ENCODE peak calls at places on chromosomes 3 and 15, in four cellular contexts. W is K562, I is HepG2, X is GM12878. P is an unnamed sample.

GRCh38 chr3:107662109-107662477 is 139.3 kb downstream of the BBX start:
- DNase-seq in W (no peak), I (no peak), X (no peak), P (no peak)

GRCh38 chr3:38579551-38580449 is 69.7 kb downstream of the SCN5A start:
- DNase-seq in W (no peak), I (no peak), X (peak; percentile 28), P (no peak)

GRCh38 chr15:65092911-65093792 is 16.6 kb downstream of the KBTBD13 start:
- DNase-seq in W (no peak), I (no peak), X (no peak), P (no peak)

GRCh38 chr3:45078910-45079522 is 52.9 kb downstream of the CLEC3B start:
- DNase-seq in W (peak; percentile 63), I (no peak), X (no peak), P (no peak)

GRCh38 chr3:137105277-137105977 is 147.6 kb downstream of the IL20RB start:
- DNase-seq in W (peak; percentile 17), I (peak; percentile 41), X (peak; percentile 19), P (peak; percentile 29)

GRCh38 chr3:46512191-46512590 is 14.4 kb downstream of the RTP3 start:
- DNase-seq in W (no peak), I (no peak), X (no peak), P (no peak)

GRCh38 chr15:70799667-70800450 is 36.5 kb upstream of the UACA start:
- DNase-seq in W (no peak), I (peak; percentile 66), X (no peak), P (no peak)

GRCh38 chr15:37090543-37091175 is 9.7 kb downstream of the MEIS2 start:
- DNase-seq in W (no peak), I (no peak), X (no peak), P (no peak)

GRCh38 chr3:29827756-29828155 is 546.9 kb downstream of the RBMS3 start:
- DNase-seq in W (no peak), I (no peak), X (no peak), P (no peak)

GRCh38 chr15:74222231-74222511 is 14.0 kb upstream of the CCDC33 start:
- DNase-seq in W (no peak), I (no peak), X (no peak), P (no peak)

GRCh38 chr15:92711457-92711831 is 55.9 kb upstream of the FAM174B start:
- DNase-seq in W (no peak), I (no peak), X (no peak), P (no peak)

GRCh38 chr3:39639344-39640236 is 169.8 kb upstream of the MYRIP start:
- DNase-seq in W (peak; percentile 66), I (peak; percentile 40), X (no peak), P (peak; percentile 87)

GRCh38 chr3:142945023-142945422 is 18.5 kb downstream of the PAQR9 start:
- DNase-seq in W (no peak), I (no peak), X (no peak), P (no peak)
- TF ChIP-seq POLR2A in W (no peak), I (no peak), X (no peak), P (no peak)

DNA sequence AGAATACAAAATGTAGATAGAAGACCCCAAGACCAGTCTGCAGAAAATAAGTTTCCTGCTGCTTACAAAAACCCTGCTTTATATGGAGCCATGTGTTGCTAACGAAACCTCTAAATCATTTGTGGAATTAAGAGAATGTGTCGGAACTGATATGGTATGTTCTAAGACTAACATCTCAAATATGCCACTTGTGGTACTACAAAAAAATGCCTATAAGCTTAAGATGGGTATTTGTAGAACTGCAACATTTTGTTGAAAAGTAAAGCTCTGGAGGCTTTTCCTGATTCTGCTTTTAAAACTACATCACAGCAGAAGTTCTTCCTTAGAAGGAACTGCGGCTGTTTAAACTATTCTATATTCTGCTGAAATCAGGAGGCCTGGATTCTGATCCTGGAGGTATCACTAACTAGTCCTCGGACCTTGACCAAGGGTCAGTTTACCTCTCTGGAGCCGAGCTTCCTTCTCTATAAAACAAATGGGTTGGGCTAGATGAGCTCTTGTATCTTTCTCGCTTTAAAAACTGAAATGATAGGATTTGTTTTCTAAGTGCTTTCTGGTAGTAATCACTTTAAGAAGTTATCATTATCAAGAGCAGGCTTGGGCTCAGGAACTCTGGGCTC is 74.9 kb downstream of the RAD18 start:
- DNase-seq in W (no peak), I (no peak), X (no peak), P (no peak)
- H3K27ac ChIP-seq in W (no peak overlapping the region), I (no peak overlapping the region), X (no peak overlapping the region), P (no peak overlapping the region)

GRCh38 chr3:2772803-2773202 is 337.4 kb downstream of the IL5RA start:
- DNase-seq in W (no peak), I (no peak), X (no peak), P (no peak)
- TF ChIP-seq CHD2 in W (no peak), I (no peak), X (no peak), P (no peak)

GRCh38 chr15:90058308-90058707 is 44.0 kb downstream of the IDH2 start:
- DNase-seq in W (no peak), I (no peak), X (peak; percentile 43), P (no peak)

GRCh38 chr15:90062729-90063684 is 39.3 kb downstream of the IDH2 start:
- DNase-seq in W (no peak), I (no peak), X (no peak), P (no peak)

GRCh38 chr15:90062023-90062728 is 40.1 kb downstream of the IDH2 start:
- DNase-seq in W (peak; percentile 87), I (no peak), X (no peak), P (no peak)

GRCh38 chr15:90060797-90061196 is 41.5 kb downstream of the IDH2 start:
- DNase-seq in W (no peak), I (no peak), X (no peak), P (no peak)

DNA sequence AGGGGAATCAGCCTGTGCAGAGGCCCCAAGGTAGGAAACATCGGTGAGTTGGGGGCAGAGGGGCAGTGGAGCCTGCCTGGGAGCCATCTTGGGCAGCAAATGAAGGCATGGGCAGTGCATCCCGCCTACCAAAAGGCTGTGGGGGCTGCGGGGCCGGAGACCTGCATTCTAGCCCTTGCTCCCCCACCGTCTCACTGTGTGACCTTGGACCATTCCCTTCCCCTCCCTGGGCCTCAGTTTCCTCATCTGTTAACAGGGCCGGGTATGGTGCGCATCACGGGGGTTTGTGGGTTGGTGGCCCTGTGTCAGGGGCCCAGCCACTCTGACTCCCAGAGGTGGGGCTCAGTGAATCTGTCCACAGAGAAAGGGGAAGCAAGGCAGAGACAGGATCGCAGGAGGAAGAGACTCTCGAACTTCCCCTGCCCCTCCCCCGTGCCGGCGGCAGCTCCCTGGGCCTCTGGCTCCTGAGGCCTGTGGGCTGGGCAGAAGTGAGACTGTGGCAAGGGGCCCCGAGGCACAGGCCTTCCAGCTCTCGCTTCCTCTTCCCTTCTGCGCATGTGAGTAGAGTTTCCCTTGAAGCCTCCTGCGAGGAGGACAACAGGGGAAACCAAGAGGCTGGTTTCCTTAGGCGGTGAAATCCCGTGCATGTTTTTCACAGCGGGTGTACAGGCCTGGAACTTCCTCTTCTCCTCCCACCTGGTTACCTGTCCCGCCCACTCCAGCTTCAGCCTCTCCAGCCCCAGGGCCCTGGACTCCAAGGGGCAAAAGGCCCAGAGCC is 42.9 kb downstream of the IDH2 start:
- DNase-seq in W (peak; percentile 65), I (peak; percentile 31), X (peak; percentile 97), P (no peak)
- TF ChIP-seq POLR2A in W (no peak), I (no peak), X (peak; percentile 80), P (no peak)

DNA sequence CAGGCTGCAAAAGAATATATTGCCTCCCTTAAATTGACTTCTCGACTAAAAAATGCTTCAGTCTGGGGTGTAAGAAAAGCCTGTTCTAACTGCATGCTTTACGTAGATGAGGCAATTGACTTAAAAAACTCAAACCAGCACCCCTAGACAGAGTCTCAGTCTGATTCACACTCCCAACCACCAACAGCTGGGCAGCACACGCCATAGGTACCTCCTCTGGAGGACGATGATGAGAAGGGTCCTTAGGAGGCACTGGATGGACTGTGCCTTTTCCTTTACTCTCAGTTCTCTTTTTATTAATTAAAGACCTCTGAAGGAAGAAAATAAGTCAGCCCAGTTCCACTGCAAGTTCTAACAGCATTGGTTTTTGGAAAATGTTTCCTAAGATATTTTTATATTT is 175.0 kb downstream of the PDZRN3 start:
- DNase-seq in W (no peak), I (no peak), X (peak; percentile 31), P (no peak)
- H3K27ac ChIP-seq in W (no peak overlapping the region), I (no peak overlapping the region), X (peak overlapping the region; percentile 80), P (no peak overlapping the region)

GRCh38 chr15:58771621-58772235 is 626 bp downstream of the MINDY2 start:
- DNase-seq in W (peak; percentile 50), I (no peak), X (no peak), P (peak; percentile 47)

GRCh38 chr15:58773024-58773423 is 1.9 kb downstream of the MINDY2 start:
- DNase-seq in W (no peak), I (no peak), X (no peak), P (no peak)

GRCh38 chr15:58770857-58771620 is at the start of gene MINDY2:
- DNase-seq in W (peak; percentile 93), I (peak; percentile 96), X (peak; percentile 94), P (peak; percentile 97)

GRCh38 chr15:58766290-58766689 is 4.8 kb upstream of the MINDY2 start:
- DNase-seq in W (no peak), I (no peak), X (no peak), P (no peak)

GRCh38 chr15:58770519-58770856 is 614 bp upstream of the MINDY2 start:
- DNase-seq in W (peak; percentile 9), I (no peak), X (no peak), P (peak; percentile 68)
- TF ChIP-seq CHD2 in W (no peak), I (no peak), X (no peak), P (no peak)

DNA sequence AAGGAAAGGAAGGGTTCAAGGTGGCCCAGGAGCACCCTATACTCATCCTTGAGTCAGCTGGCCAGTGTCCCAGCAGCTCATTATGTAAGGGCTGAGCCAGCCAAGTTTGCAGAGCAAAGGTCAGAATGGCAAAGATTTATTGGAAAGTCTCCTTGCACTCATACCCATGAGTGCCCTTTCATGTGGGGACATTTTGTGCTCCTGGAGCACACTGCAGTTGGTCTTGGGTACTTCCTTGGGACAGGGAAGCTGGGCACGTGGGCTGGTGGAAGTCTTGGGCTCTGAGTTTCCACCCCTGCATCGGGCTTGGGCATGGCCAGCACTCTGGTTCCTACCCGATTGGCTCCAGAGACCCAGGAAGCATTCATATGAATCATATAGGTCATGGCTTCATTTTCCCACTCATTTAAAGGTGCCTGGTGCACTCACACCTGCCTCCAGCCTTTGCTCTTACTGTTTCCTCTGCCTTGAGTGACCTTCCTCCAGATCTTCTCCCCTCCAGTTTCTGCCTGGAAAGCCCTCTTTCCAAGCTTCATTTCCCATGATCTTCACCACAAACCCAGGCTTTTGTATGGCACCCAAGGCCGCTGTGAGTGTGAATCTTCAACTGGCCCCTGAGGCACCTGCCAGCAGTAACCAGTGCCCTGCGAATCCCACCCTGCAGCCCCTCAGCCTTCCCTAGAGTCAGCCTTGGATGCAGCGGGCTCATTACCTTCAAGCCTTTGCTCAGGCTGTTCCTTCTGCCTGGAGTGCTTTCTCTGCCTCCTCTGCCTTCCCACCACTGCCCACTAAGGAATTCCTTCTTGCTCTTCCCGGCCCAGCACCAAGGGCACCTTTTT is 10.5 kb upstream of the PRKCD start:
- DNase-seq in W (no peak), I (no peak), X (no peak), P (no peak)
- TF ChIP-seq POLR2A in W (no peak), I (no peak), X (no peak), P (no peak)

DNA sequence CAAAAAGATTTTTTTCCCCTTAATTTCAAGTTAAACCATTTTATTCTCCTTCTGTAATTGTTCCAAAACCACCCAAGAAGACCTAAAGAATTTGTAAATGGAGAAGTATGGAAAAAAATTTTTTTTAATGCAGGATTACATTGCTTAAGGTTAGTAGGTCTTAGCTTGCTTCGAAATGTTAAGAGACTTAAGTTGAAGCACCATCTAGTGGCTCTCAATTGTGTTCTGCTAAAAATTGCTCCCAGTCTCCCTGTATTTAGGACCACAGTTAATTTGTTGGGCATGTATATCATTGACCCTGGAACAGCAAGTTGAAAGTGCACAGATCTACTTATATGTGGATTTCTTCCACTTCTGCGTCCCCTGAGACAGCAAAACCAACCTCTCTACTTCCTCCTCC is 32.4 kb downstream of the CD200R1L start:
- DNase-seq in W (no peak), I (peak; percentile 2), X (no peak), P (peak; percentile 82)
- H3K27ac ChIP-seq in W (no peak overlapping the region), I (no peak overlapping the region), X (no peak overlapping the region), P (peak overlapping the region; percentile 61)